ENCODE peak calls at places on chromosomes 11 and 22, in seven cellular contexts. J, D, N, W, E, X and A are unnamed samples.

GRCh38 chr22:37896181-37896592 is 9.9 kb upstream of the MICALL1 start:
- DNase-seq in X (no peak), J (no peak), W (no peak), D (peak; percentile 99), N (peak; percentile 41), E (no peak), A (no peak)

GRCh38 chr11:256952-257737 is 20.4 kb downstream of the PSMD13 start:
- DNase-seq in W (no peak), N (no peak), J (no peak), D (no peak), X (no peak), E (no peak), A (no peak)

GRCh38 chr11:2665747-2666710 is 33.8 kb downstream of the KCNQ1OT1 start:
- DNase-seq in X (no peak), E (no peak), D (no peak), J (no peak), N (no peak), W (no peak), A (no peak)

GRCh38 chr22:28768701-28769393 is 3.6 kb upstream of the CCDC117 start:
- DNase-seq in D (no peak), W (no peak), J (no peak), N (no peak), X (no peak), E (no peak), A (no peak)

GRCh38 chr11:99325807-99326206 is 305.1 kb downstream of the CNTN5 start:
- DNase-seq in D (peak; percentile 91), J (peak; percentile 55), W (no peak), X (no peak), N (no peak), E (peak; percentile 23), A (peak; percentile 96)

GRCh38 chr11:102202972-102203371 is 92.7 kb downstream of the YAP1 start:
- DNase-seq in J (no peak), D (no peak), E (no peak), N (no peak), X (no peak), W (no peak), A (no peak)

GRCh38 chr22:32684148-32684821 is 117.2 kb upstream of the TIMP3 start:
- DNase-seq in D (no peak), J (no peak), X (no peak), N (no peak), E (no peak), W (no peak), A (no peak)

GRCh38 chr11:9060700-9061111 is 30.7 kb downstream of the SCUBE2 start:
- DNase-seq in J (no peak), X (no peak), W (no peak), E (no peak), D (peak; percentile 29), N (peak; percentile 74), A (no peak)

GRCh38 chr11:32173435-32173834 is 82.6 kb downstream of the RCN1 start:
- DNase-seq in J (peak; percentile 52), D (peak; percentile 71), E (no peak), N (no peak), X (no peak), W (peak; percentile 34), A (no peak)

GRCh38 chr11:80163441-80163840 is 722.6 kb upstream of the TENM4 start:
- DNase-seq in E (no peak), W (no peak), D (peak; percentile 10), J (no peak), X (no peak), N (no peak), A (no peak)

GRCh38 chr11:114109206-114110090 is 49.9 kb downstream of the ZBTB16 start:
- DNase-seq in W (no peak), D (no peak), J (no peak), E (no peak), N (no peak), X (no peak), A (no peak)

GRCh38 chr11:9004310-9004945 is 627 bp upstream of the NRIP3 start:
- DNase-seq in J (no peak), E (no peak), W (no peak), D (no peak), N (no peak), X (no peak), A (no peak)

GRCh38 chr11:113504586-113504985 is 29.4 kb upstream of the DRD2 start:
- DNase-seq in N (no peak), E (no peak), X (no peak), D (no peak), J (no peak), W (no peak), A (no peak)

GRCh38 chr11:126702165-126702738 is 298.3 kb downstream of the KIRREL3 start:
- DNase-seq in E (no peak), D (no peak), X (no peak), N (no peak), W (no peak), J (no peak), A (no peak)

GRCh38 chr11:22778642-22779041 is 51.0 kb downstream of the SVIP start:
- DNase-seq in X (no peak), N (no peak), D (peak; percentile 21), E (no peak), W (no peak), J (no peak), A (no peak)

GRCh38 chr11:45527898-45528297 is 137.5 kb downstream of the CHST1 start:
- DNase-seq in N (peak; percentile 16), W (no peak), D (peak; percentile 8), E (no peak), X (no peak), J (no peak), A (no peak)

GRCh38 chr22:46796566-46797195 is 34.2 kb downstream of the TBC1D22A start:
- DNase-seq in N (no peak), D (no peak), J (no peak), X (no peak), E (no peak), W (no peak), A (no peak)

GRCh38 chr22:39175127-39176066 is 22.9 kb upstream of the CBX7 start:
- DNase-seq in N (no peak), W (no peak), X (no peak), J (no peak), E (no peak), D (no peak), A (no peak)

GRCh38 chr11:57477507-57478189 is 17.3 kb downstream of the RTN4RL2 start:
- DNase-seq in N (no peak), E (no peak), W (no peak), D (no peak), J (no peak), X (no peak), A (no peak)

GRCh38 chr11:57476883-57477506 is 16.7 kb downstream of the RTN4RL2 start:
- DNase-seq in W (no peak), N (peak; percentile 62), D (peak; percentile 45), J (no peak), E (no peak), X (no peak), A (no peak)

GRCh38 chr11:57480409-57481137 is 20.2 kb downstream of the RTN4RL2 start:
- DNase-seq in J (no peak), E (no peak), D (peak; percentile 63), W (no peak), N (no peak), X (no peak), A (no peak)

GRCh38 chr11:57479925-57480324 is 19.6 kb downstream of the RTN4RL2 start:
- DNase-seq in D (no peak), W (no peak), J (no peak), X (no peak), E (no peak), N (no peak), A (no peak)

GRCh38 chr11:57478971-57479663 is 18.8 kb downstream of the RTN4RL2 start:
- DNase-seq in X (no peak), E (no peak), N (no peak), D (no peak), J (no peak), W (no peak), A (no peak)
- TF ChIP-seq CTCF in X (no peak), E (no peak), N (no peak), D (no peak), J (no peak), W (no peak), A (no peak)

DNA sequence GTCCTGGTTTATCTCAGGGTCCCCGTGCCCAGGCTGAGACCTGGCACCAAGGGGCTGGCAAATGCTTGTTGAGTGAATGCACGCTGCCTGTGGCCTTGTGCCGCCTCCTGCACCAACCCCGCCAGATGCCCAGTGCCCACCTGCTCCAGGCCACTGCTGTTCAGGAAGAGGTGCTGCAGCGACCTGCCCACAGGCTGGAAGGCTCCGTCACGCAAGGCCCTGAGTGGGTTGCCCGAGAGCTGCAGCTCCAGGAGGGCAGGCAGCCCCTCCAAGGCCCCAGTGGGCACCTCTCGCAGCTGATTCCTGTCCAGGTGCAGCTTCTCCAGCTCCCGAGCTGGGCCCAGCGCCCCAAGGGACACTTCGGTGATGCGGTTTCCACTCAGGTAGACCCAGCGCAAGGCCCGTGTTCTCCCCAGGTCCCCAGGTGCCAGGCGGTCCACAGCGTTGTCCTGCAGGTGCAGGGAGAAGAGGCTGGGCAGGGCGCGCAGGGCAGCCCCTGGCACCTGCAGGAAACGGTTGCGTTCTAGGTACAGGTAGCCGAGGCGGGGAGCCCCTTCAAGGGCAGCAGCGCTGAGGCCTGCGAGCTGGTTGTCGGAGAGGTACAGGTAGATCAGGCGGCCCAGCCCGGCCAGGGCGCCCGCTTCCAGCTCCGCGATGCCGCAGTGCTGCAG is 3.6 kb downstream of the CHADL start:
- DNase-seq in X (no peak), N (no peak), W (no peak), J (no peak), D (no peak), E (no peak), A (no peak)
- TF ChIP-seq CTCF in X (no peak), N (no peak), W (no peak), J (no peak), D (no peak), E (no peak), A (no peak)

DNA sequence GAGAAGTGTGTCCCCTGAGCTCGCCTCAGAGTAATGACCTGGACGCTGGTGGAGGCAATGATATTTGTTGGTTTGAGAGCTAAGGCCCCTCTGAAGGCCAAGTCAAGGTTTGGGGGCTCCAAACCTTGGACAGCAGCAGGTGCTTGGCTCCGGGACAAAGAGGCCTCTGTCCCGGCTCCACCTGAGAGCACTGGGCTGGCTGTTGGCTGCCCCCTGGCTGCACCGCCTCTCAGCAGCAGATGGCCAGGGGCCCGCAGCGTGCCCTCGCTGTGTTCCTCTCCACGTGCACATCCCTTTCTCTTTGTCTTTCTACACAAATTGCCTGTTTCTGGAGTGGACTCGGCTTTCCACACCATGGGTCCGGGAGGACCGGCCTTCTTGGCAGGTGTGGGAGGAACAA is 301.3 kb downstream of the NTM start:
- DNase-seq in J (no peak), D (no peak), E (no peak), N (no peak), X (no peak), W (no peak), A (no peak)
- TF ChIP-seq CTCF in J (peak; percentile 46), D (no peak), E (peak; percentile 6), N (no peak), X (no peak), W (no peak), A (peak; percentile 43)

GRCh38 chr11:115518983-115519382 is 14.8 kb upstream of the CADM1 start:
- DNase-seq in E (no peak), D (no peak), X (no peak), W (no peak), N (no peak), J (no peak), A (no peak)

DNA sequence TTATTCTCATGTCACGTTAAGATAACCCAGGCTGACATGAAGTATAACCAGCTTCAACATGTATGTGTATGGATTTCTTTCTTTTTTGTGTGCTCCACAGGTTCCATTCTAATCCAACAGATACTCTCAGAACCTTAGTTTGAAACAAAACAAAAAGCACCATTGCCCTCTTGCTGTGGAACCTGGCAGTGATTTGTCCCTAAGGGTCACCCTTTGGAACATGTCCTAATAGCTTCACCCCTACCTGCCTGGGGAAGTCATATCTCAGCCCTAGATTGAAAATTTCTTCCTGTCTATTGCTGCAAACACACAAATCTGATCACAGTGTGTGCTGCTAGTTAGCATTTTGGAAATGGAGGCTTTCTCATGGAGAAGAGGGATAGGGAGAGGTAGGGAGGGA is 11.4 kb upstream of the CADM1 start:
- DNase-seq in W (no peak), D (no peak), X (no peak), N (no peak), E (no peak), J (no peak), A (no peak)
- TF ChIP-seq CTCF in W (no peak), D (no peak), X (no peak), N (no peak), E (no peak), J (no peak), A (no peak)